ENCODE peak calls at places on chromosome 17, in eight cellular contexts. M is RWPE2; O is CD8-positive, alpha-beta memory T cell; T is ascending aorta; B is stomach; X is H9; I is heart right ventricle; R is lower lobe of right lung. Q is an unnamed sample.

GRCh38 chr17:45848868-45849535 is 4.3 kb downstream of the SPPL2C start:
- DNase-seq in I (no peak), R (no peak), M (peak; percentile 46), X (no peak), T (no peak), O (no peak), B (no peak), Q (no peak)

GRCh38 chr17:62791235-62792121 is 16.6 kb downstream of the MARCHF10 start:
- DNase-seq in X (no peak), R (no peak), B (no peak), O (no peak), M (no peak), T (no peak), I (no peak), Q (no peak)

GRCh38 chr17:4483012-4483840 is 15.5 kb upstream of the SPNS2 start:
- DNase-seq in O (no peak), T (no peak), B (peak; percentile 93), R (peak; percentile 78), X (no peak), I (no peak), M (no peak), Q (no peak)

GRCh38 chr17:48729335-48730239 is 1.0 kb upstream of the HOXB13 start:
- DNase-seq in I (no peak), X (no peak), B (no peak), O (no peak), T (no peak), R (no peak), M (peak; percentile 28), Q (no peak)

GRCh38 chr17:82006468-82007227 is 16.0 kb downstream of the CENPX start:
- DNase-seq in T (no peak), R (no peak), B (no peak), I (peak; percentile 50), M (no peak), O (no peak), X (no peak), Q (no peak)

GRCh38 chr17:75246404-75246803 is 15.0 kb downstream of the GGA3 start:
- DNase-seq in I (no peak), M (no peak), R (no peak), X (no peak), O (no peak), B (no peak), T (no peak), Q (no peak)

GRCh38 chr17:73160980-73161630 is 3.7 kb upstream of the SSTR2 start:
- DNase-seq in X (no peak), M (no peak), T (no peak), O (no peak), B (no peak), I (no peak), R (no peak), Q (no peak)

GRCh38 chr17:68512967-68513474 is 791 bp downstream of the PRKAR1A start:
- DNase-seq in X (no peak), I (no peak), O (peak; percentile 25), R (no peak), T (no peak), M (no peak), B (no peak), Q (no peak)

GRCh38 chr17:4881761-4882555 is 17.4 kb upstream of the C17orf107 start:
- DNase-seq in T (no peak), M (peak; percentile 65), B (peak; percentile 83), R (peak; percentile 81), I (peak; percentile 51), O (peak; percentile 64), X (peak; percentile 88), Q (peak; percentile 47)

GRCh38 chr17:7336240-7337175 is at the start of gene ACAP1:
- DNase-seq in B (peak; percentile 53), R (peak; percentile 71), T (no peak), O (peak; percentile 78), I (no peak), M (peak; percentile 36), X (peak; percentile 94), Q (peak; percentile 74)

DNA sequence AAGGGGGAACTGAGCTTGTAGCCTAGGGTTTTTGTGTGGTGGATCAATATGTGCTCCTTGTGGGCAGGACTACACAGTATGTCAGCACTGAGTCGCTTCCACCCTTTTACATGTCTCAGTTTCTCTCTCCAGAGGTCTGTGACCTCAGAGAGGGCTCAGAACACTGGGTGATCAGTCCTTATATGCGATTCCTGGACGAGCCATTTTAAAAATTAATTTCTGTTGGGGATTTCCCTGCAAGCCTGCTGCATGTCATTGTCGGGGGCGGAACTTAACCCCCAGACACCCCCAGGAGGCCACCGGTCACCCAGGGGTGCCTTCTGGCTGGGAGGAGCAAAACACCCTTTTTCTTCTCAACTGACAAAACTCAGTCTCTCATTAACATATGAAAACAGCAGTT is 14.1 kb downstream of the DHRS7B start:
- DNase-seq in T (no peak), R (no peak), I (no peak), B (no peak), X (peak; percentile 12), M (no peak), O (no peak), Q (no peak)
- H3K9me3 ChIP-seq in T (no peaks in the 10 kb centered on the region), R (no peaks in the 10 kb centered on the region), I (no peaks in the 10 kb centered on the region), B (peaks cover 6% of the 10 kb centered on the region), X (peaks cover 21% of the 10 kb centered on the region), M (peaks cover 11% of the 10 kb centered on the region), O (no peaks in the 10 kb centered on the region), Q (no peaks in the 10 kb centered on the region)

GRCh38 chr17:83144421-83145357 is 65.3 kb downstream of the METRNL start:
- DNase-seq in M (no peak), I (no peak), R (peak; percentile 43), O (no peak), T (no peak), B (no peak), X (no peak), Q (no peak)

GRCh38 chr17:83145831-83146230 is 66.4 kb downstream of the METRNL start:
- DNase-seq in I (no peak), X (no peak), B (no peak), M (no peak), R (no peak), O (no peak), T (no peak), Q (no peak)

GRCh38 chr17:83145358-83145738 is 65.9 kb downstream of the METRNL start:
- DNase-seq in M (no peak), I (no peak), O (no peak), R (no peak), T (no peak), B (no peak), X (no peak), Q (no peak)

GRCh38 chr17:83143817-83144231 is 64.4 kb downstream of the METRNL start:
- DNase-seq in X (no peak), I (no peak), O (no peak), M (no peak), T (no peak), R (peak; percentile 28), B (no peak), Q (no peak)

DNA sequence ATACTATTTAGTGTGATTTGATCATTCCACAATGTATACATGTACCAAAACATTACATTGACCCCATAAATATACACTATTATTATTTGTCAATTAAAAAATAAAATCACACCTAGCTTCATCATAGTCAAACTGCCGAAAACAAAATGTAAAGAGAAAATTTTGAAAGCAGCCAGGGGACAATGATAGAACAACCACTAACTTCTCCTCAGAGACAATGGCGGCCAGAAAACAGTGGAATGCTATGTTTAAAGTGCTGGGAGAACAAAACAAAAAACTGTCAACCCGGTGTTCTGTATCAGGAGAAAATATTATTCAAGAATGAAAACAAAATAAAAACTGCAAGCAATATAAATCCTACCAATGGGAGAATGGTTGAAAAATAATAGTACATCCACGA is 63.2 kb downstream of the METRNL start:
- DNase-seq in X (no peak), B (no peak), O (no peak), T (no peak), M (no peak), I (no peak), R (no peak), Q (no peak)
- H3K9me3 ChIP-seq in X (no peaks in the 10 kb centered on the region), B (no peaks in the 10 kb centered on the region), O (no peaks in the 10 kb centered on the region), T (no peaks in the 10 kb centered on the region), M (peaks cover 9% of the 10 kb centered on the region), I (no peaks in the 10 kb centered on the region), R (no peaks in the 10 kb centered on the region), Q (no peaks in the 10 kb centered on the region)

GRCh38 chr17:22272363-22273146 is 580.2 kb downstream of the KCNJ18 start:
- DNase-seq in I (no peak), M (no peak), T (no peak), O (no peak), X (no peak), B (no peak), R (no peak), Q (no peak)

GRCh38 chr17:22273308-22273707 is 581.0 kb downstream of the KCNJ18 start:
- DNase-seq in T (no peak), M (no peak), I (no peak), R (no peak), O (no peak), B (no peak), X (no peak), Q (no peak)

GRCh38 chr17:22278302-22279275 is 586.3 kb downstream of the KCNJ18 start:
- DNase-seq in X (peak; percentile 16), M (no peak), I (no peak), T (no peak), O (no peak), R (no peak), B (peak; percentile 20), Q (no peak)

GRCh38 chr17:22277595-22277994 is 585.3 kb downstream of the KCNJ18 start:
- DNase-seq in M (no peak), X (no peak), T (no peak), B (peak; percentile 8), R (no peak), O (no peak), I (no peak), Q (no peak)
- H3K9me3 ChIP-seq in M (no peaks in the 10 kb centered on the region), X (peaks cover 38% of the 10 kb centered on the region), T (no peaks in the 10 kb centered on the region), B (peaks cover 22% of the 10 kb centered on the region), R (no peaks in the 10 kb centered on the region), O (no peaks in the 10 kb centered on the region), I (no peaks in the 10 kb centered on the region), Q (no peaks in the 10 kb centered on the region)

GRCh38 chr17:20201059-20201458 is 191.9 kb downstream of the SPECC1 start:
- DNase-seq in B (no peak), R (no peak), O (no peak), T (no peak), I (no peak), X (no peak), M (no peak), Q (no peak)

GRCh38 chr17:20200016-20200788 is 191.0 kb downstream of the SPECC1 start:
- DNase-seq in I (no peak), B (no peak), R (no peak), T (no peak), O (no peak), X (no peak), M (no peak), Q (no peak)

GRCh38 chr17:20191066-20191465 is 181.9 kb downstream of the SPECC1 start:
- DNase-seq in R (no peak), I (no peak), T (no peak), M (no peak), X (no peak), B (no peak), O (no peak), Q (no peak)

GRCh38 chr17:20197527-20197926 is 188.4 kb downstream of the SPECC1 start:
- DNase-seq in R (no peak), T (no peak), M (no peak), O (no peak), X (no peak), I (no peak), B (no peak), Q (no peak)

DNA sequence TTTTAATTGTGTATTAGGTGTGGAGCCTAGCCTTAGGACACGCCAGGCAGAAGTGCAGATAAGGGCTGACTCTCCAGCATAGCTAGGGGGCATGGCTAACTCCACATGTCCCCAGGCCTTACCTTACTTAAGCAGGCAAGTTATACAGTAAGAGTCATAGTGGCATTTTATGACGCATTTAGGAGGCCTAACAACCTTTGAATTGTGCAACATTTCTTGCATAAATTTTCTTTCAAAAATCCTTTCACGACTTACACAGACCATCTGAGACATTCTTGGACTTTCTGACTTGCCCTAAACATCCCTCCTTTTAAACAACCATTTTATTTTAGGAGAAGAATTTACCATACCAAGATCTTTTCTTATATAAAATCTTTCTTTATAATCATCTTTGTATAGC is 187.2 kb downstream of the SPECC1 start:
- DNase-seq in B (no peak), I (no peak), X (no peak), O (no peak), R (no peak), T (no peak), M (no peak), Q (no peak)
- H3K9me3 ChIP-seq in B (peaks cover 5% of the 10 kb centered on the region), I (no peaks in the 10 kb centered on the region), X (peaks cover 7% of the 10 kb centered on the region), O (no peaks in the 10 kb centered on the region), R (no peaks in the 10 kb centered on the region), T (no peaks in the 10 kb centered on the region), M (peaks cover 3% of the 10 kb centered on the region), Q (no peaks in the 10 kb centered on the region)